ENCODE peak calls at places on chromosomes 13 and 19, in six cellular contexts. T is stimulated activated CD4-positive, alpha-beta T cell treated with anti-CD3 and anti-CD28 coated beads, Interleukin-2, amount 100 ng/mL, for 48 hours; F is iPS DF 19.7; X is fibroblast of the aortic adventitia; K is effector memory CD4-positive, alpha-beta T cell; P is stimulated activated CD8-positive, alpha-beta memory T cell treated with anti-CD3 and anti-CD28 coated beads, Interleukin-7, amount 100 ng/mL, for 4 hours. O is an unnamed sample.

GRCh38 chr13:33250594-33250993 is 35.0 kb downstream of the STARD13 start:
- DNase-seq in P (no peak), T (no peak), F (no peak), K (no peak), X (peak), O (no peak)

GRCh38 chr19:54190942-54191670 is at the start of gene TSEN34:
- DNase-seq in F (no peak), K (peak), T (peak), P (no peak), X (no peak), O (peak)

GRCh38 chr13:108915095-108915633 is 285.8 kb downstream of the MYO16 start:
- DNase-seq in F (no peak), P (no peak), X (peak), K (no peak), T (no peak), O (no peak)

GRCh38 chr19:43594710-43595604 is 977 bp downstream of the IRGQ start:
- DNase-seq in K (peak), P (peak), F (peak), T (peak), X (peak), O (no peak)

GRCh38 chr13:41017153-41017552 is 2.0 kb downstream of the ELF1 start:
- DNase-seq in F (no peak), X (no peak), P (no peak), T (no peak), K (peak), O (no peak)

GRCh38 chr19:46951236-46951986 is 68.2 kb upstream of the NPAS1 start:
- DNase-seq in P (no peak), K (no peak), F (no peak), X (peak), T (no peak), O (no peak)

GRCh38 chr19:27794444-27795042 is 1418.4 kb downstream of the UQCRFS1 start:
- DNase-seq in K (no peak), P (no peak), X (peak), F (no peak), T (no peak), O (no peak)

GRCh38 chr19:42850981-42851717 is 28.4 kb downstream of the PSG1 start:
- DNase-seq in F (no peak), X (peak), P (no peak), T (no peak), K (no peak), O (peak)

GRCh38 chr19:46618670-46619231 is 6.1 kb downstream of the PTGIR start:
- DNase-seq in X (peak), K (no peak), T (no peak), F (no peak), P (no peak), O (no peak)